ENCODE peak calls at places on chromosomes 6 and 20, in six cellular contexts. One of them, this sample, is unnamed.

GRCh38 chr20:44465001-44465560 is 10.6 kb upstream of the TTPAL start:
- DNase-seq in stimulated activated naive CD8-positive, alpha-beta T cell treated with anti-CD3 and anti-CD28 coated beads, Interleukin-15, Interleukin-2, amounts not matched to agents 100 U/mL and 50 U/mL, for 24 hours: no peak
- DNase-seq in activated T-cell treated with anti-CD3 and anti-CD28 coated beads for 48 hours: no peak
- DNase-seq in COLO829: no peak
- DNase-seq in AG08395: no peak
- DNase-seq in DMS79: no peak
- DNase-seq in this sample: no peak

GRCh38 chr6:5590187-5590586 is 328.9 kb downstream of the FARS2 start:
- DNase-seq in AG08395: no peak
- DNase-seq in stimulated activated naive CD8-positive, alpha-beta T cell treated with anti-CD3 and anti-CD28 coated beads, Interleukin-15, Interleukin-2, amounts not matched to agents 100 U/mL and 50 U/mL, for 24 hours: no peak
- DNase-seq in COLO829: no peak
- DNase-seq in activated T-cell treated with anti-CD3 and anti-CD28 coated beads for 48 hours: no peak
- DNase-seq in DMS79: peak
- DNase-seq in this sample: no peak

GRCh38 chr6:129575378-129576118 is 134.4 kb downstream of the ARHGAP18 start:
- DNase-seq in DMS79: no peak
- DNase-seq in activated T-cell treated with anti-CD3 and anti-CD28 coated beads for 48 hours: no peak
- DNase-seq in stimulated activated naive CD8-positive, alpha-beta T cell treated with anti-CD3 and anti-CD28 coated beads, Interleukin-15, Interleukin-2, amounts not matched to agents 100 U/mL and 50 U/mL, for 24 hours: no peak
- DNase-seq in COLO829: peak
- DNase-seq in AG08395: peak
- DNase-seq in this sample: peak

GRCh38 chr6:2669067-2669710 is 81.5 kb downstream of the MYLK4 start:
- DNase-seq in COLO829: no peak
- DNase-seq in DMS79: no peak
- DNase-seq in AG08395: no peak
- DNase-seq in stimulated activated naive CD8-positive, alpha-beta T cell treated with anti-CD3 and anti-CD28 coated beads, Interleukin-15, Interleukin-2, amounts not matched to agents 100 U/mL and 50 U/mL, for 24 hours: no peak
- DNase-seq in activated T-cell treated with anti-CD3 and anti-CD28 coated beads for 48 hours: no peak
- DNase-seq in this sample: no peak

GRCh38 chr6:32113386-32114352 is 4.5 kb upstream of the TNXB start:
- DNase-seq in COLO829: no peak
- DNase-seq in activated T-cell treated with anti-CD3 and anti-CD28 coated beads for 48 hours: no peak
- DNase-seq in DMS79: no peak
- DNase-seq in AG08395: peak
- DNase-seq in stimulated activated naive CD8-positive, alpha-beta T cell treated with anti-CD3 and anti-CD28 coated beads, Interleukin-15, Interleukin-2, amounts not matched to agents 100 U/mL and 50 U/mL, for 24 hours: no peak
- DNase-seq in this sample: peak

GRCh38 chr6:141540207-141540606 is 592.5 kb upstream of the GJE1 start:
- DNase-seq in activated T-cell treated with anti-CD3 and anti-CD28 coated beads for 48 hours: no peak
- DNase-seq in COLO829: no peak
- DNase-seq in stimulated activated naive CD8-positive, alpha-beta T cell treated with anti-CD3 and anti-CD28 coated beads, Interleukin-15, Interleukin-2, amounts not matched to agents 100 U/mL and 50 U/mL, for 24 hours: no peak
- DNase-seq in DMS79: no peak
- DNase-seq in AG08395: no peak
- DNase-seq in this sample: peak

GRCh38 chr6:82878812-82879211 is 186.8 kb downstream of the UBE3D start:
- DNase-seq in activated T-cell treated with anti-CD3 and anti-CD28 coated beads for 48 hours: no peak
- DNase-seq in stimulated activated naive CD8-positive, alpha-beta T cell treated with anti-CD3 and anti-CD28 coated beads, Interleukin-15, Interleukin-2, amounts not matched to agents 100 U/mL and 50 U/mL, for 24 hours: no peak
- DNase-seq in DMS79: no peak
- DNase-seq in COLO829: no peak
- DNase-seq in AG08395: no peak
- DNase-seq in this sample: no peak

GRCh38 chr6:31035862-31036497 is 25.7 kb downstream of the MUC22 start:
- DNase-seq in activated T-cell treated with anti-CD3 and anti-CD28 coated beads for 48 hours: no peak
- DNase-seq in stimulated activated naive CD8-positive, alpha-beta T cell treated with anti-CD3 and anti-CD28 coated beads, Interleukin-15, Interleukin-2, amounts not matched to agents 100 U/mL and 50 U/mL, for 24 hours: no peak
- DNase-seq in DMS79: no peak
- DNase-seq in AG08395: no peak
- DNase-seq in COLO829: no peak
- DNase-seq in this sample: no peak

GRCh38 chr20:52039746-52040145 is 151.8 kb downstream of the ZFP64 start:
- DNase-seq in AG08395: no peak
- DNase-seq in stimulated activated naive CD8-positive, alpha-beta T cell treated with anti-CD3 and anti-CD28 coated beads, Interleukin-15, Interleukin-2, amounts not matched to agents 100 U/mL and 50 U/mL, for 24 hours: no peak
- DNase-seq in COLO829: no peak
- DNase-seq in DMS79: no peak
- DNase-seq in activated T-cell treated with anti-CD3 and anti-CD28 coated beads for 48 hours: no peak
- DNase-seq in this sample: no peak

GRCh38 chr6:169224185-169224695 is 29.4 kb downstream of the THBS2 start:
- DNase-seq in stimulated activated naive CD8-positive, alpha-beta T cell treated with anti-CD3 and anti-CD28 coated beads, Interleukin-15, Interleukin-2, amounts not matched to agents 100 U/mL and 50 U/mL, for 24 hours: no peak
- DNase-seq in DMS79: no peak
- DNase-seq in COLO829: peak
- DNase-seq in activated T-cell treated with anti-CD3 and anti-CD28 coated beads for 48 hours: no peak
- DNase-seq in AG08395: no peak
- DNase-seq in this sample: no peak

GRCh38 chr20:63322923-63323253 is 29.9 kb downstream of the COL20A1 start:
- DNase-seq in DMS79: no peak
- DNase-seq in activated T-cell treated with anti-CD3 and anti-CD28 coated beads for 48 hours: no peak
- DNase-seq in AG08395: no peak
- DNase-seq in COLO829: no peak
- DNase-seq in stimulated activated naive CD8-positive, alpha-beta T cell treated with anti-CD3 and anti-CD28 coated beads, Interleukin-15, Interleukin-2, amounts not matched to agents 100 U/mL and 50 U/mL, for 24 hours: no peak
- DNase-seq in this sample: no peak

GRCh38 chr20:13288357-13288756 is 67.3 kb downstream of the ISM1 start:
- DNase-seq in COLO829: no peak
- DNase-seq in stimulated activated naive CD8-positive, alpha-beta T cell treated with anti-CD3 and anti-CD28 coated beads, Interleukin-15, Interleukin-2, amounts not matched to agents 100 U/mL and 50 U/mL, for 24 hours: no peak
- DNase-seq in DMS79: no peak
- DNase-seq in AG08395: no peak
- DNase-seq in activated T-cell treated with anti-CD3 and anti-CD28 coated beads for 48 hours: no peak
- DNase-seq in this sample: no peak

GRCh38 chr6:130932956-130933355 is 105.8 kb downstream of the SMLR1 start:
- DNase-seq in activated T-cell treated with anti-CD3 and anti-CD28 coated beads for 48 hours: no peak
- DNase-seq in DMS79: no peak
- DNase-seq in COLO829: no peak
- DNase-seq in AG08395: no peak
- DNase-seq in stimulated activated naive CD8-positive, alpha-beta T cell treated with anti-CD3 and anti-CD28 coated beads, Interleukin-15, Interleukin-2, amounts not matched to agents 100 U/mL and 50 U/mL, for 24 hours: no peak
- DNase-seq in this sample: no peak

GRCh38 chr20:40704828-40705227 is 15.8 kb upstream of the MAFB start:
- DNase-seq in AG08395: no peak
- DNase-seq in activated T-cell treated with anti-CD3 and anti-CD28 coated beads for 48 hours: no peak
- DNase-seq in stimulated activated naive CD8-positive, alpha-beta T cell treated with anti-CD3 and anti-CD28 coated beads, Interleukin-15, Interleukin-2, amounts not matched to agents 100 U/mL and 50 U/mL, for 24 hours: no peak
- DNase-seq in COLO829: no peak
- DNase-seq in DMS79: no peak
- DNase-seq in this sample: no peak

GRCh38 chr6:38495511-38495910 is 144.2 kb downstream of the BTBD9 start:
- DNase-seq in COLO829: no peak
- DNase-seq in AG08395: no peak
- DNase-seq in activated T-cell treated with anti-CD3 and anti-CD28 coated beads for 48 hours: no peak
- DNase-seq in DMS79: no peak
- DNase-seq in stimulated activated naive CD8-positive, alpha-beta T cell treated with anti-CD3 and anti-CD28 coated beads, Interleukin-15, Interleukin-2, amounts not matched to agents 100 U/mL and 50 U/mL, for 24 hours: no peak
- DNase-seq in this sample: no peak

GRCh38 chr20:46681032-46681854 is 8.0 kb downstream of the TP53RK start:
- DNase-seq in DMS79: no peak
- DNase-seq in stimulated activated naive CD8-positive, alpha-beta T cell treated with anti-CD3 and anti-CD28 coated beads, Interleukin-15, Interleukin-2, amounts not matched to agents 100 U/mL and 50 U/mL, for 24 hours: peak
- DNase-seq in AG08395: peak
- DNase-seq in activated T-cell treated with anti-CD3 and anti-CD28 coated beads for 48 hours: peak
- DNase-seq in COLO829: peak
- DNase-seq in this sample: peak

GRCh38 chr6:21808551-21809181 is 215.1 kb downstream of the SOX4 start:
- DNase-seq in DMS79: peak
- DNase-seq in stimulated activated naive CD8-positive, alpha-beta T cell treated with anti-CD3 and anti-CD28 coated beads, Interleukin-15, Interleukin-2, amounts not matched to agents 100 U/mL and 50 U/mL, for 24 hours: no peak
- DNase-seq in COLO829: no peak
- DNase-seq in AG08395: no peak
- DNase-seq in activated T-cell treated with anti-CD3 and anti-CD28 coated beads for 48 hours: no peak
- DNase-seq in this sample: no peak

GRCh38 chr6:715709-716450 is 22.9 kb upstream of the EXOC2 start:
- DNase-seq in activated T-cell treated with anti-CD3 and anti-CD28 coated beads for 48 hours: no peak
- DNase-seq in stimulated activated naive CD8-positive, alpha-beta T cell treated with anti-CD3 and anti-CD28 coated beads, Interleukin-15, Interleukin-2, amounts not matched to agents 100 U/mL and 50 U/mL, for 24 hours: no peak
- DNase-seq in COLO829: no peak
- DNase-seq in AG08395: no peak
- DNase-seq in DMS79: no peak
- DNase-seq in this sample: no peak

GRCh38 chr6:156833755-156834154 is 56.6 kb downstream of the ARID1B start:
- DNase-seq in DMS79: no peak
- DNase-seq in COLO829: no peak
- DNase-seq in AG08395: no peak
- DNase-seq in activated T-cell treated with anti-CD3 and anti-CD28 coated beads for 48 hours: no peak
- DNase-seq in stimulated activated naive CD8-positive, alpha-beta T cell treated with anti-CD3 and anti-CD28 coated beads, Interleukin-15, Interleukin-2, amounts not matched to agents 100 U/mL and 50 U/mL, for 24 hours: no peak
- DNase-seq in this sample: no peak

GRCh38 chr20:17860306-17861197 is 108.0 kb downstream of the SNX5 start:
- DNase-seq in activated T-cell treated with anti-CD3 and anti-CD28 coated beads for 48 hours: no peak
- DNase-seq in stimulated activated naive CD8-positive, alpha-beta T cell treated with anti-CD3 and anti-CD28 coated beads, Interleukin-15, Interleukin-2, amounts not matched to agents 100 U/mL and 50 U/mL, for 24 hours: no peak
- DNase-seq in COLO829: no peak
- DNase-seq in DMS79: no peak
- DNase-seq in AG08395: no peak
- DNase-seq in this sample: no peak

GRCh38 chr6:45836984-45837383 is 178.7 kb downstream of the CLIC5 start:
- DNase-seq in DMS79: no peak
- DNase-seq in activated T-cell treated with anti-CD3 and anti-CD28 coated beads for 48 hours: no peak
- DNase-seq in stimulated activated naive CD8-positive, alpha-beta T cell treated with anti-CD3 and anti-CD28 coated beads, Interleukin-15, Interleukin-2, amounts not matched to agents 100 U/mL and 50 U/mL, for 24 hours: no peak
- DNase-seq in COLO829: no peak
- DNase-seq in AG08395: no peak
- DNase-seq in this sample: no peak

GRCh38 chr20:4740774-4741431 is 19.2 kb downstream of the PRND start:
- DNase-seq in DMS79: no peak
- DNase-seq in activated T-cell treated with anti-CD3 and anti-CD28 coated beads for 48 hours: peak
- DNase-seq in stimulated activated naive CD8-positive, alpha-beta T cell treated with anti-CD3 and anti-CD28 coated beads, Interleukin-15, Interleukin-2, amounts not matched to agents 100 U/mL and 50 U/mL, for 24 hours: peak
- DNase-seq in AG08395: peak
- DNase-seq in COLO829: peak
- DNase-seq in this sample: no peak

GRCh38 chr6:105594821-105595220 is 191.9 kb upstream of the PREP start:
- DNase-seq in AG08395: no peak
- DNase-seq in COLO829: no peak
- DNase-seq in DMS79: no peak
- DNase-seq in activated T-cell treated with anti-CD3 and anti-CD28 coated beads for 48 hours: no peak
- DNase-seq in stimulated activated naive CD8-positive, alpha-beta T cell treated with anti-CD3 and anti-CD28 coated beads, Interleukin-15, Interleukin-2, amounts not matched to agents 100 U/mL and 50 U/mL, for 24 hours: no peak
- DNase-seq in this sample: peak

GRCh38 chr6:166017032-166017635 is 150.5 kb downstream of the TBXT start:
- DNase-seq in stimulated activated naive CD8-positive, alpha-beta T cell treated with anti-CD3 and anti-CD28 coated beads, Interleukin-15, Interleukin-2, amounts not matched to agents 100 U/mL and 50 U/mL, for 24 hours: no peak
- DNase-seq in DMS79: no peak
- DNase-seq in COLO829: no peak
- DNase-seq in AG08395: no peak
- DNase-seq in activated T-cell treated with anti-CD3 and anti-CD28 coated beads for 48 hours: no peak
- DNase-seq in this sample: no peak

GRCh38 chr6:44052419-44053011 is 74.7 kb downstream of the MRPL14 start:
- DNase-seq in DMS79: no peak
- DNase-seq in AG08395: peak
- DNase-seq in stimulated activated naive CD8-positive, alpha-beta T cell treated with anti-CD3 and anti-CD28 coated beads, Interleukin-15, Interleukin-2, amounts not matched to agents 100 U/mL and 50 U/mL, for 24 hours: no peak
- DNase-seq in COLO829: peak
- DNase-seq in activated T-cell treated with anti-CD3 and anti-CD28 coated beads for 48 hours: no peak
- DNase-seq in this sample: peak

GRCh38 chr6:154039231-154039842 is at the start of gene OPRM1:
- DNase-seq in stimulated activated naive CD8-positive, alpha-beta T cell treated with anti-CD3 and anti-CD28 coated beads, Interleukin-15, Interleukin-2, amounts not matched to agents 100 U/mL and 50 U/mL, for 24 hours: peak
- DNase-seq in DMS79: no peak
- DNase-seq in activated T-cell treated with anti-CD3 and anti-CD28 coated beads for 48 hours: peak
- DNase-seq in COLO829: peak
- DNase-seq in AG08395: peak
- DNase-seq in this sample: no peak

GRCh38 chr6:43983191-43983590 is 144.1 kb downstream of the MRPL14 start:
- DNase-seq in stimulated activated naive CD8-positive, alpha-beta T cell treated with anti-CD3 and anti-CD28 coated beads, Interleukin-15, Interleukin-2, amounts not matched to agents 100 U/mL and 50 U/mL, for 24 hours: no peak
- DNase-seq in DMS79: no peak
- DNase-seq in activated T-cell treated with anti-CD3 and anti-CD28 coated beads for 48 hours: no peak
- DNase-seq in COLO829: no peak
- DNase-seq in AG08395: no peak
- DNase-seq in this sample: no peak

GRCh38 chr20:33909331-33909921 is 84.3 kb upstream of the RALY start:
- DNase-seq in stimulated activated naive CD8-positive, alpha-beta T cell treated with anti-CD3 and anti-CD28 coated beads, Interleukin-15, Interleukin-2, amounts not matched to agents 100 U/mL and 50 U/mL, for 24 hours: no peak
- DNase-seq in AG08395: peak
- DNase-seq in COLO829: peak
- DNase-seq in DMS79: peak
- DNase-seq in activated T-cell treated with anti-CD3 and anti-CD28 coated beads for 48 hours: no peak
- DNase-seq in this sample: peak

GRCh38 chr6:90222724-90223198 is 73.9 kb downstream of the BACH2 start:
- DNase-seq in COLO829: no peak
- DNase-seq in AG08395: no peak
- DNase-seq in stimulated activated naive CD8-positive, alpha-beta T cell treated with anti-CD3 and anti-CD28 coated beads, Interleukin-15, Interleukin-2, amounts not matched to agents 100 U/mL and 50 U/mL, for 24 hours: no peak
- DNase-seq in activated T-cell treated with anti-CD3 and anti-CD28 coated beads for 48 hours: no peak
- DNase-seq in DMS79: no peak
- DNase-seq in this sample: peak

GRCh38 chr20:62087632-62088031 is 22.0 kb upstream of the TAF4 start:
- DNase-seq in activated T-cell treated with anti-CD3 and anti-CD28 coated beads for 48 hours: no peak
- DNase-seq in DMS79: no peak
- DNase-seq in AG08395: no peak
- DNase-seq in COLO829: no peak
- DNase-seq in stimulated activated naive CD8-positive, alpha-beta T cell treated with anti-CD3 and anti-CD28 coated beads, Interleukin-15, Interleukin-2, amounts not matched to agents 100 U/mL and 50 U/mL, for 24 hours: no peak
- DNase-seq in this sample: no peak

GRCh38 chr6:2641044-2641673 is 109.6 kb downstream of the MYLK4 start:
- DNase-seq in DMS79: no peak
- DNase-seq in COLO829: no peak
- DNase-seq in AG08395: no peak
- DNase-seq in activated T-cell treated with anti-CD3 and anti-CD28 coated beads for 48 hours: no peak
- DNase-seq in stimulated activated naive CD8-positive, alpha-beta T cell treated with anti-CD3 and anti-CD28 coated beads, Interleukin-15, Interleukin-2, amounts not matched to agents 100 U/mL and 50 U/mL, for 24 hours: no peak
- DNase-seq in this sample: no peak

GRCh38 chr6:39347906-39348585 is 25.5 kb upstream of the KCNK16 start:
- DNase-seq in stimulated activated naive CD8-positive, alpha-beta T cell treated with anti-CD3 and anti-CD28 coated beads, Interleukin-15, Interleukin-2, amounts not matched to agents 100 U/mL and 50 U/mL, for 24 hours: peak
- DNase-seq in AG08395: peak
- DNase-seq in COLO829: peak
- DNase-seq in activated T-cell treated with anti-CD3 and anti-CD28 coated beads for 48 hours: peak
- DNase-seq in DMS79: peak
- DNase-seq in this sample: peak